ENCODE peak calls at places on chromosomes 6 and 20, in five cellular contexts. R is MM.1S, J is posterior cingulate gyrus, U is mammary epithelial cell, T is ACHN. W is an unnamed sample.

GRCh38 chr6:56848105-56848504 is 106.8 kb upstream of the BEND6 start:
- DNase-seq in R (no peak), J (no peak), U (no peak), T (no peak), W (no peak)

GRCh38 chr6:93079061-93079460 is 340.3 kb downstream of the EPHA7 start:
- DNase-seq in R (no peak), J (no peak), U (no peak), T (no peak), W (no peak)

GRCh38 chr20:58086763-58087566 is 141.5 kb downstream of the ANKRD60 start:
- DNase-seq in R (no peak), J (peak), U (peak), T (peak), W (peak)

GRCh38 chr20:22586645-22587310 is 2.4 kb upstream of the FOXA2 start:
- DNase-seq in R (no peak), J (peak), U (no peak), T (peak), W (peak)

GRCh38 chr6:28635547-28636158 is 110.0 kb downstream of the GPX5 start:
- DNase-seq in R (no peak), J (peak), U (no peak), T (peak), W (no peak)

GRCh38 chr6:95364016-95364604 is 213.2 kb upstream of the MANEA start:
- DNase-seq in R (peak), J (no peak), U (no peak), T (peak), W (peak)

GRCh38 chr6:55882731-55883595 is 7.6 kb upstream of the BMP5 start:
- DNase-seq in R (no peak), J (no peak), U (peak), T (peak), W (peak)

GRCh38 chr6:15626878-15627683 is 35.7 kb downstream of the DTNBP1 start:
- DNase-seq in R (no peak), J (no peak), U (no peak), T (no peak), W (no peak)

GRCh38 chr6:12656841-12657435 is 59.6 kb upstream of the PHACTR1 start:
- DNase-seq in R (no peak), J (no peak), U (no peak), T (no peak), W (no peak)

GRCh38 chr6:19845271-19846046 is 8.3 kb downstream of the ID4 start:
- DNase-seq in R (no peak), J (no peak), U (no peak), T (no peak), W (no peak)

GRCh38 chr6:157430834-157431233 is 49.8 kb downstream of the ZDHHC14 start:
- DNase-seq in R (no peak), J (no peak), U (no peak), T (no peak), W (no peak)

GRCh38 chr6:112241820-112242443 is 12.4 kb downstream of the LAMA4 start:
- DNase-seq in R (no peak), J (no peak), U (no peak), T (no peak), W (no peak)

GRCh38 chr20:19047040-19047950 is 165.1 kb upstream of the SLC24A3 start:
- DNase-seq in R (no peak), J (no peak), U (peak), T (no peak), W (peak)

GRCh38 chr6:74651948-74652347 is 553.9 kb downstream of the COL12A1 start:
- DNase-seq in R (no peak), J (no peak), U (no peak), T (no peak), W (no peak)

GRCh38 chr20:50728981-50729874 is 2.2 kb upstream of the PARD6B start:
- DNase-seq in R (no peak), J (no peak), U (peak), T (peak), W (peak)

GRCh38 chr6:148367418-148368024 is 24.9 kb downstream of the SASH1 start:
- DNase-seq in R (no peak), J (no peak), U (peak), T (no peak), W (peak)

GRCh38 chr6:47455533-47456209 is 21.9 kb upstream of the CD2AP start:
- DNase-seq in R (no peak), J (no peak), U (peak), T (no peak), W (peak)

GRCh38 chr6:166275714-166276166 is 32.5 kb downstream of the PRR18 start:
- DNase-seq in R (peak), J (peak), U (peak), T (peak), W (peak)

GRCh38 chr20:21272679-21273078 is 30.5 kb upstream of the XRN2 start:
- DNase-seq in R (peak), J (no peak), U (no peak), T (no peak), W (no peak)

GRCh38 chr6:65006788-65007187 is 700.2 kb downstream of the EYS start:
- DNase-seq in R (no peak), J (no peak), U (no peak), T (no peak), W (no peak)

GRCh38 chr20:32574296-32575226 is 10.6 kb downstream of the NOL4L start:
- DNase-seq in R (no peak), J (peak), U (peak), T (peak), W (peak)

W was measured in RWPE1.